ENCODE peak calls at places on chromosomes 1 and 21, in six cellular contexts. M, Z, D, K, J and S are unnamed samples.

GRCh38 chr1:43554444-43554992 is 23.8 kb downstream of the PTPRF start:
- DNase-seq in M (no peak), Z (peak), D (no peak), K (peak), J (no peak), S (no peak)

GRCh38 chr1:200237066-200237465 is 172.8 kb downstream of the ZNF281 start:
- DNase-seq in M (no peak), Z (no peak), D (no peak), K (no peak), J (no peak), S (no peak)

GRCh38 chr1:198850196-198850595 is 211.4 kb downstream of the PTPRC start:
- DNase-seq in M (no peak), Z (no peak), D (no peak), K (no peak), J (no peak), S (no peak)

GRCh38 chr1:231420959-231421615 is 1.0 kb downstream of the EGLN1 start:
- DNase-seq in M (no peak), Z (no peak), D (peak), K (peak), J (peak), S (peak)

GRCh38 chr1:234777850-234778214 is 167.9 kb upstream of the IRF2BP2 start:
- DNase-seq in M (no peak), Z (no peak), D (no peak), K (no peak), J (no peak), S (no peak)

GRCh38 chr1:162903246-162903645 is 42.3 kb upstream of the CCDC190 start:
- DNase-seq in M (no peak), Z (no peak), D (no peak), K (no peak), J (no peak), S (no peak)

GRCh38 chr1:43971336-43971980 is 1.6 kb downstream of the DPH2 start:
- DNase-seq in M (no peak), Z (no peak), D (no peak), K (no peak), J (no peak), S (no peak)

GRCh38 chr1:36339615-36340014 is 16.2 kb upstream of the EVA1B start:
- DNase-seq in M (no peak), Z (peak), D (no peak), K (no peak), J (no peak), S (no peak)

GRCh38 chr21:14531927-14532326 is 14.2 kb downstream of the SAMSN1 start:
- DNase-seq in M (no peak), Z (no peak), D (no peak), K (peak), J (no peak), S (no peak)

GRCh38 chr21:19832551-19832950 is 1165.7 kb upstream of the NCAM2 start:
- DNase-seq in M (no peak), Z (no peak), D (no peak), K (no peak), J (no peak), S (no peak)

GRCh38 chr1:157170677-157171515 is 32.7 kb upstream of the ETV3 start:
- DNase-seq in M (no peak), Z (peak), D (no peak), K (peak), J (peak), S (no peak)

GRCh38 chr1:24909388-24909898 is 20.6 kb downstream of the RUNX3 start:
- DNase-seq in M (no peak), Z (peak), D (no peak), K (peak), J (peak), S (no peak)

GRCh38 chr1:62082456-62083363 is 111.9 kb upstream of the L1TD1 start:
- DNase-seq in M (no peak), Z (peak), D (peak), K (peak), J (no peak), S (no peak)

GRCh38 chr1:60133848-60134247 is 60.3 kb upstream of the C1orf87 start:
- DNase-seq in M (no peak), Z (no peak), D (no peak), K (no peak), J (no peak), S (no peak)

GRCh38 chr1:81128079-81128478 is 672.7 kb upstream of the ADGRL2 start:
- DNase-seq in M (no peak), Z (no peak), D (no peak), K (no peak), J (no peak), S (no peak)

GRCh38 chr1:195909061-195909460 is 699.2 kb downstream of the KCNT2 start:
- DNase-seq in M (no peak), Z (no peak), D (no peak), K (no peak), J (no peak), S (no peak)

GRCh38 chr1:185695299-185695698 is 38.9 kb upstream of the HMCN1 start:
- DNase-seq in M (no peak), Z (no peak), D (no peak), K (no peak), J (no peak), S (no peak)

GRCh38 chr1:29708818-29709710 is 472.7 kb downstream of the PTPRU start:
- DNase-seq in M (no peak), Z (no peak), D (no peak), K (no peak), J (no peak), S (no peak)
- TF ChIP-seq POLR2AphosphoS5 in M (no peak), Z (no peak), D (no peak), K (no peak), J (no peak), S (no peak)

DNA sequence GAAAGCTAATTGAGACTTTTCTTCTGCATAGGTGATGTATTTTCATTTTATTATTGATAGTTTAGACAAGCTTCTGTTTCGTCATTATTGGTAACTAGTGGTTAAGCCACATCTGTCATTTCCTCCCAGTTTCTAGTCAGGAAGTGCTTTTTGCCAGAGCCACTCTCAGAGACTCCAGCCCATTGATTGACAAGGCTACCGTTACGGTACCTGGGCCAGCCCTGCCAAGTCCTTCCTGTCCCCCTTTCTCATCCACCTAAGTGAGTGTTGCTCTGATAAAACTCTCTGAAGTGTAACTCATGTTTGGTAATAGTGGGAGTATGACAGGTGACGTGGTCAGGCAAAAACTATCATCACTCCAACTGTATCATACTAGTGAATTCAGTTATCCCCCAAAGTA is 29.6 kb upstream of the AGL start:
- DNase-seq in M (no peak), Z (no peak), D (peak), K (no peak), J (no peak), S (no peak)
- TF ChIP-seq TAF1 in M (no peak), Z (no peak), D (no peak), K (no peak), J (no peak), S (no peak)

DNA sequence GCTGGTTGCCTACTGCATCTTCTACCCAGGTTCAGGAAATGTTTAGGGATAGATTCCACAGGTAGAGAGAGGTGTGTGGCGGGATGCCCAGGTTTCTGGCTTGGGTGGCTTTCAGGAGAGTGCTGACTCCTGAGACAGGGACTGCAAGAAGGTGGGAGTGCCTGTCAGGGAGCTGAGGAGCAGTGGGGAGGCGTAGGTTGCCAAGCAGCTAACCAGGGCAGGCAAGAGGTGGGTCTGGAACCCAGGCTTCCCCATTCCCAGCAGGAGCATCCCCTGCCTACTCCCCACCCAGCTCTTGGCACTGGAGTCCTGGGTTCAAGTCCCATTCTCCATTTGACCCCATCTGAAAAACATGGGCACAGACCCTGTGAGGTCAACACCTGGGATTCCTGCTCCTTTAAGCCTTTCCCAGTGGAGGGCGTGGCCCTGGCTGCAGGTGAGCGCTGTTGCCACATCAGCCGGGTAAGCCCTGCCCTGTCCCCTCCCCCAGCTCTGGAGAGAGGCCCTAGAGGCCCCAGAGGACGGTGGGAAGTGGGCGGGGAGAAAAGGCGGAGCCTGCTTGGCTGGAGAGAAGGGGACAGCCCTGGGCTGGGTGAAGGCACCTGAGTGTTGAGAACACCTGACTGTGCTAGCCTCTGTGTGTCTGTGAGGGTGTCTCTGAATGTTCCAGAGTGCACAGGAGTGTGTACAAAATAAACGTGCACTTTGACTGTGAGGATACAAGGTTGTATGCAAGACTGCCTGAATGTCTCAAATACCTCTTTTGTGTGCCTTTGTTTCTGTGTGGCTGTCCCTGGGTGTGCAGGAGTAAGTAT is 13.9 kb upstream of the SYNC start:
- DNase-seq in M (no peak), Z (peak), D (peak), K (peak), J (peak), S (peak)
- TF ChIP-seq POLR2A in M (no peak), Z (peak), D (no peak), K (no peak), J (peak), S (no peak)

GRCh38 chr1:92833840-92834239 is 2.0 kb downstream of the RPL5 start:
- DNase-seq in M (no peak), Z (no peak), D (no peak), K (peak), J (no peak), S (no peak)
- TF ChIP-seq POLR2AphosphoS5 in M (peak), Z (no peak), D (no peak), K (no peak), J (peak), S (peak)

DNA sequence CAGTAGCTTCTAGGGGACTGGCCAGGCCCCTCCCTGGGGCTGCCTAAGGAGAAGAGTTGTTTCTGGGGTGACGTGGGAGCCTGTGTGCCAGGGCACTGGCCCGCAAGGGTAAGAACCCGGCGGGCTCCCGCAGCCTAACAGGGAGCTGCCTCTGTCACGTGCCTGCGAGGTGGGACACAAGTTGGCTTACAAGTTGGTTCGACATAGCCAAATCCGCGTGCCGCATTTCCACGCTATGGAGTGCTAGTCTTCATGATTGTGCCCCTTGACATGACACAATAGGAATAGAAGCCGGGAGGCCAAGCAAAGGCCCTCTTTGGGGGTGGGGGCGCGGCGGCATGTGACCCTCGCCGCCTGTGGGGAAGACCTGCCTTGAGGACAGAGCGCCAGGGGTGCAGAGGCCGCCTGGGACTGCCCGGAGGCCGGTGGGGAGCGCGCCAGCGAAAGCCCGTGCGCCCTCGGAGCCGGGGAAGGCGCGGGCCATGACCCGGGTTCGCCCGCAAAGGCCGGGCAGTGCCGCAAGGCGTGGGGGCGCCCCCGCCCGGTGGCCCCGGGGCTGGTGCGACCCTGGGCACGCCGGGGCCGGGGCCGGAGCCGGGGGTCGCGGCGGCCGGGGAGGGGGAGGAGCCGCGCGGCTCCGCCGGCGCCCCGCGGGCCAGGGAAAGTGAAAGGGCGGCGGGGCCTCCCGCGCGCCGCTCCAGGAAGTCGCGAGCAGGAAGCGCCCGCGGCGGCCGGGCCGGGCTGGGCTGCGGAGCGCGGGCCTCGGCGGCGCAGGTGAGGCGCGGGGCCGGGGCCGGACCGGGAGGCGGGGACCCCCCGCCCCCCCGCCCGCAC is at the start of gene SLC37A1:
- DNase-seq in M (no peak), Z (no peak), D (peak), K (no peak), J (peak), S (peak)
- TF ChIP-seq TAF1 in M (peak), Z (no peak), D (no peak), K (peak), J (peak), S (peak)